ENCODE peak calls at places on chromosomes 7 and 10, in nine cellular contexts. U, J, K, G, E, A, O, I and C are unnamed samples.

GRCh38 chr7:101562531-101563197 is 66.4 kb downstream of the MYL10 start:
- DNase-seq in J (no peak), G (no peak), E (no peak), O (no peak), A (no peak), I (no peak), U (peak; percentile 1), K (no peak), C (no peak)

GRCh38 chr7:163971-164881 is 28.1 kb upstream of the FAM20C start:
- DNase-seq in O (no peak), E (no peak), I (no peak), G (no peak), K (no peak), U (no peak), J (no peak), A (no peak), C (no peak)

GRCh38 chr7:77222065-77222464 is 22.4 kb upstream of the FGL2 start:
- DNase-seq in G (no peak), I (no peak), U (no peak), A (no peak), O (no peak), J (no peak), E (no peak), K (no peak), C (no peak)

GRCh38 chr7:116271980-116272886 is 61.9 kb downstream of the TES start:
- DNase-seq in U (peak; percentile 68), G (no peak), K (peak; percentile 62), E (no peak), J (peak; percentile 97), A (peak; percentile 93), I (no peak), O (peak; percentile 95), C (no peak)

GRCh38 chr7:92646966-92647625 is 56.9 kb upstream of the FAM133B start:
- DNase-seq in G (no peak), O (no peak), A (no peak), K (no peak), I (no peak), E (no peak), U (no peak), J (no peak), C (no peak)

GRCh38 chr7:123570390-123571182 is 13.0 kb upstream of the NDUFA5 start:
- DNase-seq in I (no peak), J (peak; percentile 45), G (no peak), A (no peak), K (no peak), U (no peak), O (peak; percentile 45), E (no peak), C (no peak)

GRCh38 chr10:132319853-132320669 is 11.9 kb upstream of the LRRC27 start:
- DNase-seq in A (peak; percentile 67), G (no peak), E (no peak), K (peak; percentile 49), I (no peak), U (no peak), J (peak; percentile 94), O (peak; percentile 85), C (no peak)

GRCh38 chr7:44175730-44176129 is 13.5 kb downstream of the GCK start:
- DNase-seq in A (no peak), K (no peak), G (no peak), I (no peak), J (no peak), O (no peak), U (no peak), E (no peak), C (no peak)

GRCh38 chr7:140638311-140638791 is 2.3 kb downstream of the DENND2A start:
- DNase-seq in O (peak; percentile 74), I (no peak), A (peak; percentile 56), U (peak; percentile 69), K (no peak), G (no peak), J (no peak), E (no peak), C (peak; percentile 42)

GRCh38 chr10:124291009-124291671 is 127.6 kb downstream of the OAT start:
- DNase-seq in I (no peak), O (no peak), U (no peak), J (no peak), E (no peak), A (no peak), K (no peak), G (no peak), C (no peak)

GRCh38 chr10:103763374-103764202 is 91.8 kb downstream of the SH3PXD2A start:
- DNase-seq in G (no peak), O (peak; percentile 20), E (no peak), K (no peak), I (peak; percentile 48), A (no peak), U (no peak), J (no peak), C (no peak)

GRCh38 chr7:34066968-34067367 is 161.6 kb downstream of the BMPER start:
- DNase-seq in A (no peak), G (no peak), I (no peak), O (no peak), E (no peak), J (no peak), K (peak; percentile 45), U (no peak), C (no peak)

GRCh38 chr10:661891-662605 is 27.4 kb downstream of the DIP2C start:
- DNase-seq in A (no peak), U (no peak), E (peak; percentile 6), I (no peak), K (no peak), G (no peak), J (no peak), O (no peak), C (no peak)

GRCh38 chr7:86949052-86949778 is 110.2 kb downstream of the ELAPOR2 start:
- DNase-seq in U (no peak), O (no peak), K (no peak), I (no peak), G (peak; percentile 2), J (no peak), A (no peak), E (no peak), C (peak; percentile 18)
- TF ChIP-seq CTCF in U (no peak), O (no peak), K (no peak), I (no peak), G (no peak), J (no peak), A (no peak), E (no peak), C (no peak)

GRCh38 chr7:141709318-141709717 is 1.2 kb downstream of the WEE2 start:
- DNase-seq in O (no peak), G (no peak), I (no peak), U (no peak), K (no peak), A (no peak), E (no peak), J (no peak), C (no peak)

GRCh38 chr7:141708053-141708452 is at the start of gene WEE2:
- DNase-seq in G (no peak), J (no peak), O (no peak), U (no peak), A (no peak), E (no peak), K (no peak), I (no peak), C (no peak)

GRCh38 chr7:141712603-141713262 is 4.6 kb downstream of the WEE2 start:
- DNase-seq in A (no peak), E (no peak), J (no peak), K (no peak), G (no peak), U (no peak), I (no peak), O (no peak), C (no peak)

GRCh38 chr7:141709749-141710148 is 1.6 kb downstream of the WEE2 start:
- DNase-seq in O (no peak), I (no peak), U (no peak), J (no peak), G (no peak), A (no peak), K (no peak), E (no peak), C (no peak)

DNA sequence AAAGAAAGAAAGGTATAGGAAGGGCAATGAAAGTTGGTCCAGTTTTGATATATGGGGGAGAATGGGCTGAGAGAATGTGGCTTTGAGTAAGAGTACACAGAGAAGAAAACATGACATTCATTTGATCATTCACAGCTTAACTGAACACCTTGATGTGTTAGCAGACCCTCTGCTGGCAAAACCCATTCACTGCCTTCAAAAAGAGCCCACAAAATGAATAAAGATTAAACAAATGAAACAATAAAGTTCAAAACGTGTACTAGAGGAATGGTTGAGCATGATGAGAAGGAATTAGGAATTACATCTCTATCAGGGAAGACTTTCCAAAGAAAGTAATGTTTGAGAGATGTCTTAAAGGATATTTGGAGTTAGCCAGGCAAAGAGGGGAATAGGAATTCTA is 2.1 kb downstream of the WEE2 start:
- DNase-seq in E (no peak), A (no peak), G (no peak), O (no peak), J (no peak), I (no peak), U (no peak), K (no peak), C (no peak)
- TF ChIP-seq CTCF in E (no peak), A (no peak), G (no peak), O (no peak), J (no peak), I (no peak), U (no peak), K (no peak), C (no peak)

DNA sequence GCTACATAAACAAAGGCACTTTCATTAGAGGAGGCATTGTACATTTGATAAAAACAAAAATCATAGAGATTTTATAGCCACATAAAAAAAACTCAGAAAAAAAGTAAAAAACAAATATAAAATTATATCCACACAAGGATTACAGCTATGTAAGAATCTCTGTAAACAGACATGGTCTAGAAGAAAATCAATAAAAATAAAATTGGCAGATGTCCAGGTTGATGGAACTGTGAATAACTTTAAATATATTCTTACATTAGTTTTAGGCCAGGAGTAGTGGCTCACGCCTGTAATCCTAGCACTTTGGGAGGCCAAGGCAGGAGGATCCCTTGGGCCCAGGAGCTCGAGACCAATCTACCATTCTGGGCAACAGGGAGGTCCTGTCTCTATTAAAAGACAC is 19.2 kb downstream of the SLC35B4 start:
- DNase-seq in A (no peak), E (no peak), U (no peak), K (no peak), I (no peak), G (no peak), O (no peak), J (no peak), C (no peak)
- TF ChIP-seq CTCF in A (no peak), E (no peak), U (no peak), K (no peak), I (no peak), G (no peak), O (no peak), J (no peak), C (no peak)

DNA sequence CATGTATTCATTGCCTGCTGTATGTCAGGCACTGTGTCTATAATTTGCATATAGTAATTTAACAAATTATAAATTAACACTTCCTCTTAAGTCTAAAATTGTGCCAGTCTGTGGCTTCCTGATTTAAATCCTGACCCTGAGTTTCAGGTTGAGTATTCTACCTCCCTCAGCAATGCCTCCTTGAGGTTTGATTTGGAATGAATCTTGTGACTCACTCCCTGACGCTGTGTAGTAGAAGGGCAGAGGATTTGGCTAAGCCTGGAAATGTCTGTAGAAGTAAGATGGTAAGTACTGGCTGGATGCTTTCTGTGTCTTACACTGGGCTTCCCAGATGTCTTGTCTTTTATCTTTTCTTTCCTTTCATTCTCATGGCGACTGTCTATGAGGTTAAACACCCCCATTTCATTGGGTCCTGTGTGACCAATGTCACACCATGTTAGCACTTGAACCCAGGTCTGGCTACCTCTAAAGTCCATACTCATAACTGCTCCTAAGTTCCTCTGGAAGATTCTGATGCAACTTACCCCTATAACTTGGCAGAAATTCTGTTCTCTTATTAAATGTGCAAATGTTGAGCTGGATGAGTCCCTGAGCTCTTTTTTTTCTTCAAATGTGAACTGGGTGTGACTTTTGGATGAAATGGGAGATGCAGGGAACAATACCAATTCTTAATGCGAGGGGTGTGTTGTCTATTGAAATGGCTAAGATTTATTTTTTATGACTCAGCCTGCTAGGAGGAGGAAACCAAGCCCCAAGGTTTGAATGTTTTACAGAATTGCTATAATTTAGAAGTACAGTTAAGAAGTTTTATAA is 48.5 kb downstream of the PLCE1 start:
- DNase-seq in K (peak; percentile 25), U (no peak), O (peak; percentile 62), J (peak; percentile 67), E (no peak), G (no peak), A (peak; percentile 18), I (no peak), C (no peak)
- TF ChIP-seq CTCF in K (no peak), U (peak; percentile 26), O (peak; percentile 32), J (no peak), E (no peak), G (no peak), A (peak; percentile 45), I (no peak), C (no peak)